ENCODE peak calls at places on chromosomes 11 and 22, in seven cellular contexts. J, W, Z, H, C, L and I are unnamed samples.
A peak's percentile ranks its signal among the peaks of the same experiment; 100 is the strongest.

GRCh38 chr11:114308689-114309089 is 12.5 kb downstream of the NNMT start:
- DNase-seq in L (no peak), Z (no peak), J (no peak), W (peak; percentile 86), H (no peak), C (no peak), I (no peak)

GRCh38 chr11:60334005-60334620 is 7.1 kb downstream of the MS4A6E start:
- DNase-seq in C (peak; percentile 74), J (no peak), H (no peak), L (no peak), W (no peak), Z (no peak), I (peak; percentile 79)

GRCh38 chr11:76997512-76997911 is 36.7 kb upstream of the B3GNT6 start:
- DNase-seq in W (no peak), L (no peak), J (no peak), Z (no peak), H (no peak), C (no peak), I (no peak)

GRCh38 chr11:110837535-110838127 is 125.4 kb upstream of the ARHGAP20 start:
- DNase-seq in H (no peak), J (no peak), C (peak; percentile 2), W (no peak), Z (no peak), L (no peak), I (no peak)

GRCh38 chr11:57644748-57645715 is 4.7 kb downstream of the YPEL4 start:
- DNase-seq in J (peak; percentile 91), W (peak; percentile 87), H (peak; percentile 78), C (peak; percentile 87), L (peak; percentile 87), Z (no peak), I (peak; percentile 86)

GRCh38 chr11:33545941-33546340 is 154.7 kb downstream of the C11orf91 start:
- DNase-seq in W (no peak), H (no peak), C (no peak), J (no peak), Z (no peak), L (no peak), I (no peak)

GRCh38 chr11:80702264-80702663 is 1261.4 kb upstream of the TENM4 start:
- DNase-seq in C (no peak), W (no peak), Z (no peak), J (no peak), L (no peak), H (no peak), I (no peak)

GRCh38 chr11:115613986-115614625 is 109.9 kb upstream of the CADM1 start:
- DNase-seq in W (no peak), L (no peak), C (no peak), Z (no peak), J (no peak), H (peak; percentile 15), I (no peak)

GRCh38 chr11:36380296-36381004 is 84.4 kb downstream of the PRR5L start:
- DNase-seq in C (no peak), Z (no peak), H (no peak), L (no peak), W (no peak), J (no peak), I (no peak)

GRCh38 chr11:65718531-65718930 is 2.1 kb downstream of the RNASEH2C start:
- DNase-seq in W (no peak), J (no peak), H (no peak), L (no peak), C (no peak), Z (no peak), I (no peak)

GRCh38 chr22:23803001-23803819 is 16.4 kb downstream of the SMARCB1 start:
- DNase-seq in Z (no peak), J (no peak), H (no peak), W (no peak), C (no peak), L (no peak), I (no peak)

GRCh38 chr11:125166347-125166841 is 1.8 kb downstream of the PKNOX2 start:
- DNase-seq in W (peak; percentile 78), C (no peak), Z (no peak), J (peak; percentile 70), H (peak; percentile 54), L (no peak), I (peak; percentile 52)

GRCh38 chr11:99069831-99070444 is 49.2 kb downstream of the CNTN5 start:
- DNase-seq in Z (no peak), L (no peak), C (no peak), W (no peak), J (peak; percentile 48), H (no peak), I (no peak)

GRCh38 chr22:24894998-24895397 is 51.5 kb downstream of the LHFPL7 start:
- DNase-seq in L (peak; percentile 79), Z (no peak), C (no peak), W (peak; percentile 91), J (peak; percentile 88), H (peak; percentile 67), I (peak; percentile 41)

GRCh38 chr22:28051091-28051786 is 132.2 kb upstream of the PITPNB start:
- DNase-seq in W (no peak), L (no peak), J (no peak), Z (no peak), H (no peak), C (no peak), I (no peak)

GRCh38 chr11:121237686-121238658 is 54.6 kb upstream of the SC5D start:
- DNase-seq in Z (no peak), H (no peak), W (no peak), C (no peak), J (no peak), L (no peak), I (peak; percentile 22)

GRCh38 chr11:121890377-121890776 is 225.6 kb downstream of the BLID start:
- DNase-seq in C (no peak), Z (no peak), H (no peak), W (peak; percentile 66), L (no peak), J (no peak), I (peak; percentile 65)

GRCh38 chr22:39254122-39254521 is 9.3 kb upstream of the PDGFB start:
- DNase-seq in J (no peak), Z (no peak), C (no peak), L (no peak), W (no peak), H (peak; percentile 62), I (no peak)

GRCh38 chr22:22882033-22882717 is 5.4 kb upstream of the IGLL5 start:
- DNase-seq in L (no peak), J (no peak), C (peak; percentile 59), H (no peak), W (peak; percentile 61), Z (no peak), I (no peak)

GRCh38 chr11:117095301-117096139 is 2.7 kb downstream of the SIK3 start:
- DNase-seq in Z (no peak), J (no peak), H (no peak), C (peak; percentile 65), W (no peak), L (no peak), I (no peak)

GRCh38 chr11:79390477-79390876 is 50.4 kb downstream of the TENM4 start:
- DNase-seq in C (no peak), L (no peak), J (no peak), W (no peak), H (no peak), Z (no peak), I (no peak)

GRCh38 chr11:8263109-8263768 is 439 bp downstream of the LMO1 start:
- DNase-seq in J (peak; percentile 59), Z (no peak), W (peak; percentile 58), L (peak; percentile 54), H (no peak), C (no peak), I (peak; percentile 44)

GRCh38 chr11:125263268-125263790 is 98.8 kb downstream of the PKNOX2 start:
- DNase-seq in H (peak; percentile 66), W (peak; percentile 71), Z (no peak), L (peak; percentile 82), C (no peak), J (peak; percentile 86), I (peak; percentile 99)

GRCh38 chr11:61375709-61376108 is 13.5 kb downstream of the TMEM138 start:
- DNase-seq in W (no peak), J (no peak), L (no peak), C (no peak), Z (no peak), H (no peak), I (no peak)

GRCh38 chr11:1077033-1077416 is 2.4 kb downstream of the MUC2 start:
- DNase-seq in H (peak; percentile 9), Z (no peak), J (peak; percentile 59), C (no peak), W (peak; percentile 62), L (peak; percentile 62), I (no peak)

GRCh38 chr11:81497202-81497804 is 1236.4 kb downstream of the FAM181B start:
- DNase-seq in H (no peak), L (no peak), Z (no peak), W (no peak), C (peak; percentile 39), J (no peak), I (peak; percentile 63)

GRCh38 chr11:86670179-86670578 is 2.2 kb downstream of the ME3 start:
- DNase-seq in C (no peak), L (no peak), H (no peak), Z (no peak), J (no peak), W (no peak), I (no peak)

GRCh38 chr11:79265756-79266322 is 175.0 kb downstream of the TENM4 start:
- DNase-seq in W (no peak), Z (no peak), C (no peak), J (no peak), H (no peak), L (no peak), I (no peak)

GRCh38 chr11:1217151-1217550 is 5.7 kb upstream of the MUC5B start:
- DNase-seq in W (peak; percentile 52), Z (no peak), L (peak; percentile 48), J (peak; percentile 45), H (no peak), C (no peak), I (no peak)

GRCh38 chr11:119094816-119095065 is 6.9 kb downstream of the DPAGT1 start:
- DNase-seq in W (peak; percentile 93), C (no peak), J (peak; percentile 94), Z (no peak), H (peak; percentile 85), L (peak; percentile 94), I (peak; percentile 68)
- H3K36me3 ChIP-seq in W (peaks cover 22% of the 10 kb centered on the region), C (peaks cover 78% of the 10 kb centered on the region), J (peaks cover 10% of the 10 kb centered on the region), Z (peaks cover 45% of the 10 kb centered on the region), H (peaks cover 68% of the 10 kb centered on the region), L (peaks cover 25% of the 10 kb centered on the region), I (peaks cover 25% of the 10 kb centered on the region)

GRCh38 chr11:45809456-45810395 is 4.8 kb downstream of the SLC35C1 start:
- DNase-seq in L (no peak), J (peak; percentile 42), Z (no peak), W (peak; percentile 59), H (no peak), C (no peak), I (no peak)
- H3K4me1 ChIP-seq in L (peaks cover 34% of the 10 kb centered on the region), J (peaks cover 32% of the 10 kb centered on the region), Z (peaks cover 49% of the 10 kb centered on the region), W (peaks cover 24% of the 10 kb centered on the region), H (peaks cover 30% of the 10 kb centered on the region), C (peaks cover 35% of the 10 kb centered on the region), I (no peaks in the 10 kb centered on the region)

GRCh38 chr11:48162197-48162886 is 54.3 kb upstream of the OR4B1 start:
- DNase-seq in J (no peak), L (no peak), Z (no peak), H (no peak), W (no peak), C (no peak), I (no peak)
- H3K36me3 ChIP-seq in J (peaks cover 1% of the 10 kb centered on the region), L (peaks cover 45% of the 10 kb centered on the region), Z (peaks cover 17% of the 10 kb centered on the region), H (peaks cover 4% of the 10 kb centered on the region), W (peaks cover 10% of the 10 kb centered on the region), C (peaks cover 3% of the 10 kb centered on the region), I (no peaks in the 10 kb centered on the region)

GRCh38 chr22:49657275-49657973 is 170.2 kb downstream of the BRD1 start:
- DNase-seq in Z (peak; percentile 43), H (peak; percentile 66), C (peak; percentile 92), W (peak; percentile 76), L (peak; percentile 77), J (peak; percentile 81), I (no peak)
- H3K4me1 ChIP-seq in Z (peaks cover 24% of the 10 kb centered on the region), H (no peaks in the 10 kb centered on the region), C (peaks cover 48% of the 10 kb centered on the region), W (no peaks in the 10 kb centered on the region), L (no peaks in the 10 kb centered on the region), J (no peaks in the 10 kb centered on the region), I (no peaks in the 10 kb centered on the region)